ENCODE peak calls at places on chromosomes 13 and 19, in six cellular contexts. One of them, this sample, is unnamed.
A peak's percentile ranks its signal among the peaks of the same experiment; 100 is the strongest.

GRCh38 chr19:33436360-33437345 is 63.1 kb downstream of the CEBPG start:
- DNase-seq in activated naive CD8-positive, alpha-beta T cell treated with anti-CD3 and anti-CD28 coated beads for 36 hours: no peak
- DNase-seq in lower lobe of right lung: peak; percentile 39
- DNase-seq in retina: no peak
- DNase-seq in heart right ventricle: no peak
- DNase-seq in HS-27A: no peak
- DNase-seq in this sample: no peak

GRCh38 chr19:46303702-46304397 is 7.0 kb downstream of the HIF3A start:
- DNase-seq in heart right ventricle: peak; percentile 68
- DNase-seq in activated naive CD8-positive, alpha-beta T cell treated with anti-CD3 and anti-CD28 coated beads for 36 hours: peak; percentile 4
- DNase-seq in retina: peak; percentile 62
- DNase-seq in lower lobe of right lung: peak; percentile 90
- DNase-seq in HS-27A: no peak
- DNase-seq in this sample: no peak

GRCh38 chr13:90857921-90858320 is 489.6 kb upstream of the MIR17HG start:
- DNase-seq in heart right ventricle: no peak
- DNase-seq in activated naive CD8-positive, alpha-beta T cell treated with anti-CD3 and anti-CD28 coated beads for 36 hours: no peak
- DNase-seq in retina: no peak
- DNase-seq in lower lobe of right lung: no peak
- DNase-seq in HS-27A: no peak
- DNase-seq in this sample: no peak

GRCh38 chr13:73223372-73223781 is 164.6 kb downstream of the KLF5 start:
- DNase-seq in lower lobe of right lung: no peak
- DNase-seq in retina: no peak
- DNase-seq in HS-27A: no peak
- DNase-seq in heart right ventricle: no peak
- DNase-seq in activated naive CD8-positive, alpha-beta T cell treated with anti-CD3 and anti-CD28 coated beads for 36 hours: peak; percentile 35
- DNase-seq in this sample: no peak

GRCh38 chr13:20270163-20270865 is 38.2 kb upstream of the GJB6 start:
- DNase-seq in lower lobe of right lung: no peak
- DNase-seq in retina: peak; percentile 9
- DNase-seq in heart right ventricle: no peak
- DNase-seq in activated naive CD8-positive, alpha-beta T cell treated with anti-CD3 and anti-CD28 coated beads for 36 hours: no peak
- DNase-seq in HS-27A: no peak
- DNase-seq in this sample: no peak

GRCh38 chr19:1041835-1042685 is 2.2 kb downstream of the ABCA7 start:
- DNase-seq in heart right ventricle: no peak
- DNase-seq in lower lobe of right lung: no peak
- DNase-seq in HS-27A: no peak
- DNase-seq in activated naive CD8-positive, alpha-beta T cell treated with anti-CD3 and anti-CD28 coated beads for 36 hours: no peak
- DNase-seq in retina: no peak
- DNase-seq in this sample: no peak

GRCh38 chr19:8526345-8527062 is 12.5 kb upstream of the ZNF414 start:
- DNase-seq in lower lobe of right lung: peak; percentile 89
- DNase-seq in retina: peak; percentile 95
- DNase-seq in heart right ventricle: peak; percentile 91
- DNase-seq in activated naive CD8-positive, alpha-beta T cell treated with anti-CD3 and anti-CD28 coated beads for 36 hours: peak; percentile 27
- DNase-seq in HS-27A: peak; percentile 46
- DNase-seq in this sample: no peak

GRCh38 chr19:5985098-5985783 is 7.3 kb upstream of the RANBP3 start:
- DNase-seq in lower lobe of right lung: no peak
- DNase-seq in HS-27A: no peak
- DNase-seq in activated naive CD8-positive, alpha-beta T cell treated with anti-CD3 and anti-CD28 coated beads for 36 hours: no peak
- DNase-seq in retina: no peak
- DNase-seq in heart right ventricle: no peak
- DNase-seq in this sample: no peak

GRCh38 chr19:48419158-48419920 is 25.9 kb downstream of the GRIN2D start:
- DNase-seq in HS-27A: no peak
- DNase-seq in lower lobe of right lung: no peak
- DNase-seq in heart right ventricle: no peak
- DNase-seq in activated naive CD8-positive, alpha-beta T cell treated with anti-CD3 and anti-CD28 coated beads for 36 hours: peak; percentile 79
- DNase-seq in retina: peak; percentile 73
- DNase-seq in this sample: no peak

GRCh38 chr19:38115264-38115802 is 108.7 kb downstream of the DPF1 start:
- DNase-seq in activated naive CD8-positive, alpha-beta T cell treated with anti-CD3 and anti-CD28 coated beads for 36 hours: no peak
- DNase-seq in lower lobe of right lung: no peak
- DNase-seq in HS-27A: no peak
- DNase-seq in retina: no peak
- DNase-seq in heart right ventricle: no peak
- DNase-seq in this sample: peak; percentile 16

GRCh38 chr19:53183146-53183545 is 10.0 kb downstream of the ZNF665 start:
- DNase-seq in retina: no peak
- DNase-seq in HS-27A: peak; percentile 62
- DNase-seq in lower lobe of right lung: no peak
- DNase-seq in heart right ventricle: no peak
- DNase-seq in activated naive CD8-positive, alpha-beta T cell treated with anti-CD3 and anti-CD28 coated beads for 36 hours: no peak
- DNase-seq in this sample: no peak

GRCh38 chr13:50950808-50951207 is 41.2 kb downstream of the RNASEH2B start:
- DNase-seq in HS-27A: no peak
- DNase-seq in retina: no peak
- DNase-seq in heart right ventricle: no peak
- DNase-seq in lower lobe of right lung: no peak
- DNase-seq in activated naive CD8-positive, alpha-beta T cell treated with anti-CD3 and anti-CD28 coated beads for 36 hours: no peak
- DNase-seq in this sample: no peak